ENCODE peak calls at places on chromosomes 12 and 14, in nine cellular contexts. I, O, A, B, U, Y, C, G and V are unnamed samples. For H3K4me1, the result is how much of the 10 kb centered on the place peaks cover.

GRCh38 chr12:79098530-79098929 is 234.0 kb downstream of the SYT1 start:
- DNase-seq in I (no peak), O (no peak), A (no peak), B (no peak), U (no peak), Y (no peak), C (no peak), G (no peak), V (no peak)

GRCh38 chr14:68404652-68405183 is 388.1 kb downstream of the ZFP36L1 start:
- DNase-seq in I (peak), O (no peak), A (no peak), B (no peak), U (no peak), Y (no peak), C (no peak), G (no peak), V (no peak)

GRCh38 chr12:75722714-75723200 is 211.3 kb upstream of the KRR1 start:
- DNase-seq in I (peak), O (no peak), A (peak), B (no peak), U (no peak), Y (peak), C (no peak), G (no peak), V (peak)

GRCh38 chr12:108750471-108751402 is 19.4 kb upstream of the CORO1C start:
- DNase-seq in I (no peak), O (no peak), A (no peak), B (no peak), U (no peak), Y (no peak), C (no peak), G (no peak), V (no peak)

GRCh38 chr12:69027411-69027811 is 94.4 kb upstream of the CPM start:
- DNase-seq in I (no peak), O (peak), A (no peak), B (no peak), U (no peak), Y (no peak), C (no peak), G (no peak), V (no peak)

GRCh38 chr14:60732840-60733483 is 1.6 kb upstream of the MNAT1 start:
- DNase-seq in I (no peak), O (no peak), A (no peak), B (no peak), U (no peak), Y (no peak), C (no peak), G (no peak), V (no peak)

GRCh38 chr12:51307655-51308593 is 16.1 kb downstream of the BIN2 start:
- DNase-seq in I (no peak), O (peak), A (peak), B (no peak), U (no peak), Y (no peak), C (peak), G (no peak), V (no peak)

GRCh38 chr14:99174081-99174851 is 97.7 kb downstream of the BCL11B start:
- DNase-seq in I (no peak), O (no peak), A (no peak), B (no peak), U (peak), Y (no peak), C (no peak), G (no peak), V (no peak)

GRCh38 chr12:116933101-116933500 is 22.4 kb downstream of the FBXW8 start:
- DNase-seq in I (no peak), O (no peak), A (no peak), B (no peak), U (no peak), Y (no peak), C (no peak), G (no peak), V (no peak)

GRCh38 chr12:27585739-27586265 is 61.8 kb downstream of the PPFIBP1 start:
- DNase-seq in I (no peak), O (no peak), A (no peak), B (no peak), U (no peak), Y (no peak), C (no peak), G (no peak), V (no peak)

GRCh38 chr14:98069712-98070133 is 1202.3 kb downstream of the BCL11B start:
- DNase-seq in I (no peak), O (peak), A (no peak), B (no peak), U (peak), Y (no peak), C (no peak), G (no peak), V (no peak)

GRCh38 chr12:89492883-89493282 is 31.7 kb downstream of the GALNT4 start:
- DNase-seq in I (no peak), O (no peak), A (peak), B (no peak), U (no peak), Y (no peak), C (no peak), G (no peak), V (peak)

DNA sequence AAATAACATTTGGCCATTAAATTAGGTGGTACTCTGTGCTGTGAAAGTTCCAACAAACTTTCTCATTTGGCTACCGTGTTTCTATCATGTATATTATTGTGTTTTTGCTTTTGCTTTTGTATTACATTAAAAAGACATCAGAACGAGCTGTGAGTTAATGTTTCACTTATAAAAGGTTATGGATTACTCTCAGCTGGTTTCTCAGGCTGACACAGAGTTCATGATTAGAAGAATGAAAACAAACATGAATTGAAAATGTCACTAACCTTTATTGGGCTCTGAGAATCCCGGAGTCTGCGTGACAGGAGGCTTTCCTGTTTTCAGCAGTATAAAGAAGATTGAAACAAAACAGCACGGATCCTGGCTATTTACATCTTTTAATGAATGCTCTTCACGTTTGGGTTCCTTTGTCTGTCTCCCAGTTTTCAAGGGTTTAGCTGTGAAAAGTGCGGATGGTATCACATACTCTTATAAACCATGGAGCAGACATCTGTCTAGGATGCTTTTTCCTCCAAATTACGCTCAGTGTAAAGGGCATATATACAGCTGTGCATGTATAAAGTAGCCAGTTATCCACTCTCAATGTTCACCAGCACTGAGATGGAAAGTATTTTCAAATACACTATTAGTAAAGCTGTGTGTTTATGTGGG is 153.6 kb downstream of the PTCSC3 start:
- DNase-seq in I (peak), O (no peak), A (no peak), B (no peak), U (no peak), Y (no peak), C (no peak), G (no peak), V (no peak)
- H3K4me1 ChIP-seq in I (under half), O (under half), A (under half), B (under half), U (under half), Y (under half), C (under half), G (under half), V (under half)

GRCh38 chr14:54785778-54786160 is 116.9 kb downstream of the GCH1 start:
- DNase-seq in I (no peak), O (no peak), A (no peak), B (no peak), U (no peak), Y (no peak), C (no peak), G (no peak), V (no peak)
- H3K4me3 ChIP-seq in I (no peak), O (no peak), A (no peak), B (no peak), U (no peak), Y (no peak), C (no peak), G (no peak), V (no peak)

DNA sequence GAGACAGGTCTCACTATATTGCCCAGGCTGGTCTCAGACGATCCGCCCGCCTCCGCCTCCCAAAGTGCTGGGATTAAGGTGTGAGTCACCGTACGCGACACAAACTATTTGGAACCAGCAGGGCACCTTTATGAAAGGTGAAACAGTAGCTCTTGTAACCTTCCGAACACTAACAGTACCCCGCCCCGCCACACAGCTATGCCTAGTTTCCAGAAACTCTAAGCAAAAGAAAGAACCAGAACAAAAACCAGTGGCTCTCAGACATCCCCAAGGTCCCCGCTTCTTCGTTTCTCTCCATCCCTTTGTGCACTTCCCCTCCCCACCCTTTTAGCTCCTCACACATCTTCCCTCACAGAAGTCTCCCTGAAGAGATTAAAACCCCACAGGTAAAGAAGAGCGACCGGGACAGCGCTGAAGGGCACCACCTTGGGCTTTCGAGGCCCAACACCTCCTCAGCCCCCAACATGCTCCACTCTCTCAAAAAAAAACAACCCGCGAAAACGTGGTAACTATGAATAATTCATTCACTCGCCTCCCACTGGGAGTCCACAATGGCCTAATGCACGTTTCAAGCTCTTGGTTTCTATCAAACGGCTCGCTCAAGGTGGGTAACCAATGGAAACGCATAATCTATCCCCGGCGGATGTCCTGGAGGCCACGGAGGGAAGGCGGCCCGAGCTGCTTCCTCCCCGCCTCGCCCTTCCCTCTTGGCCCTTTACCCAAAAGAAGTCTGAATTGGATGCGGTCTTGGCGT is 899 bp downstream of the BAG5 start:
- DNase-seq in I (peak), O (peak), A (no peak), B (no peak), U (peak), Y (peak), C (peak), G (peak), V (no peak)
- H3K4me1 ChIP-seq in I (half or more), O (under half), A (under half), B (under half), U (half or more), Y (half or more), C (under half), G (under half), V (half or more)

DNA sequence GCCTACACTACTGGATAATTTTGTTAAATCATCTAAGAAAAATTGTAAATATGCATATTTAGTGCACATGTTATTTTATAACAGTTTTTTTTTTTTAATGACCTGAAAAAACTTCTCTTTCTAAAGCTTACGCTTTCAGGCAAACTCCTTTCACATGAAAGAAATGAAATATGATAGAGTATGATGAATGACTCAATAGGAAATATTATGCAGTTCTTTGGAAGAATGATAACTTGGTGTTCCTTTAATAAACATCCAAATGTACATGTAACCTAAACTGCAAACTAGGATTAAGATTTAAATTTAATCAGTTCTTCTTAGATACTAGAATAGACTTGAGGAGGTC is 136.6 kb downstream of the FGD4 start:
- DNase-seq in I (no peak), O (no peak), A (no peak), B (no peak), U (no peak), Y (no peak), C (no peak), G (no peak), V (no peak)
- H3K4me3 ChIP-seq in I (no peak), O (no peak), A (no peak), B (no peak), U (no peak), Y (peak), C (no peak), G (peak), V (no peak)

GRCh38 chr12:49868449-49868848 is 25.5 kb upstream of the BCDIN3D start:
- DNase-seq in I (no peak), O (no peak), A (no peak), B (no peak), U (no peak), Y (no peak), C (no peak), G (no peak), V (no peak)
- H3K4me1 ChIP-seq in I (under half), O (under half), A (under half), B (under half), U (under half), Y (under half), C (under half), G (under half), V (under half)

DNA sequence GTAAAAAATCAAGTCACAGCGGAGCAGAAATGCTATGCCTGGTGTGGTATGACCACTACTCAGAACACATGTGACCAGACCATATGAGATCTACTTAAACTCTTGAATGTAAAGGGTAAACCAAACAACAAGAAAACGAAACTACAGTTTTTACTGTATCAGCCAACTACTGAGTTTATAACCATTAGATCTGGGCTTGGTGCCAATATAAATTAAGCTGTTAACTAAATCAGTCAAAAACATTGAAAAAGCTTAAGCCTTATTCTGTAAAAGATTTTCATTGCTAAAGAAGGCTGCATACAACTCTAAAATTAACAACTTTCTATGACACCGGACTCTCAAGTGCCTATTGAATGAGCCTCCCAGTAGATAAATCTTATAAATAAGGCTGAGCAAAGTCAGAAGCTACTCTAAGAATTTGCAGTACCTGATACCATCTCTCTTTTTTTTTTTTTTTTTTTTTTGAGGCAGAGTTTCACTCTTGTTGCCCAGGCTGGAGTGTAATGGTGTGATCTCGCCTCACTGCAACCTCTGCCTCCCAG is 35.4 kb downstream of the SPTLC2 start:
- DNase-seq in I (peak), O (peak), A (no peak), B (no peak), U (no peak), Y (no peak), C (peak), G (no peak), V (no peak)
- H3K4me3 ChIP-seq in I (peak), O (no peak), A (no peak), B (no peak), U (no peak), Y (no peak), C (peak), G (no peak), V (peak)

GRCh38 chr14:104972301-104973211 is 5.6 kb downstream of the AHNAK2 start:
- DNase-seq in I (no peak), O (peak), A (peak), B (peak), U (peak), Y (peak), C (no peak), G (peak), V (no peak)

GRCh38 chr14:104974146-104974541 is 4.0 kb downstream of the AHNAK2 start:
- DNase-seq in I (no peak), O (no peak), A (no peak), B (peak), U (no peak), Y (no peak), C (no peak), G (no peak), V (no peak)

GRCh38 chr14:104971447-104972240 is 6.5 kb downstream of the AHNAK2 start:
- DNase-seq in I (no peak), O (no peak), A (no peak), B (peak), U (no peak), Y (no peak), C (no peak), G (no peak), V (no peak)

GRCh38 chr14:104974665-104975390 is 3.3 kb downstream of the AHNAK2 start:
- DNase-seq in I (no peak), O (no peak), A (no peak), B (peak), U (no peak), Y (no peak), C (no peak), G (peak), V (no peak)

DNA sequence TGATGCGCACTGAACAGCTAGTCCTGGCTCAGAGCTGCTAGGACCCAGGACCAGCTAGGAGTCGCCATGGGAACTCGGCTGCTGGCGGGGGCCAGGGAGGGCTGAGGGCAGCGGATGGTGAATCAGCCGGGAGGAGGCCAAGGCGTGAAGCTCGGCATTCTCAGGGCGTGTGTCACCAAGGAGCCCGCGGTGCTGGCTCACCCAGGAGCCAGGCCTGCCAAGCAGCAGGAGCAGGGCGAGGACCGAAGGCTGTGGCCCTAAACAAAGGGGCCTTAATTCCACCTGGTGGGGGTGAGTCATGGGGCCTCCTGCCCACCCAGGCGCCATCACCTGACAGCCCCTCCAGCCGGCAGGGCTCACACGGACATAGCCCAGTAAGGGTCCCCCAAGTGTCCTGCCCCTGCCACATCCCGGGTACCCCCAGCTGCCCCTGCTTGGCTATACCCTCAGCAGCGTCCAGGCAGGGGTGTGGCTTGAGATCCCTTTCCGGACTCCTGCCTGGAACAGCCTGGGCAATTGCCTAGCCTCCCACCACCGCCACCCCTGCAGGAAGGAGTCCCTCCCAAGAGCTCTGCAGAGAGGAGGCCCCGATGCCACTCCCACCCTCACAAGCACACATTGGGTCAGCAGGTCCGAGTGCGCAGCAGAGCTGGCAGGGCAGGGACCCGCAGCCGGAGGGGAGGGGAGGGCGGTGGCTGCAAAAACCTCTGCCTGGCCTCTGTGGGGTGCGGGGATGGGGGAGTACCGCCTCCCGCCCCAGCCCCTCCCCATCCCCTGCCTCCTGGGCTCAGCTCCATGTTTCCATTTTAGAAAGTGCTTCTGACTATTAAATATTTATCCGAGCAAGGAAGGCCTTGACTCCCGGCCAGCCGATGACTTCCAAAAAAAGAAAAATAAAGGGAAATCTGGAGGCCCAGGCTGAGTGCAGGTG is 4.7 kb downstream of the AHNAK2 start:
- DNase-seq in I (no peak), O (peak), A (peak), B (peak), U (peak), Y (peak), C (no peak), G (peak), V (peak)
- H3K4me1 ChIP-seq in I (under half), O (half or more), A (under half), B (half or more), U (half or more), Y (under half), C (under half), G (under half), V (under half)

GRCh38 chr14:79706382-79706781 is 504.9 kb downstream of the DIO2 start:
- DNase-seq in I (no peak), O (no peak), A (peak), B (no peak), U (no peak), Y (no peak), C (no peak), G (no peak), V (no peak)

GRCh38 chr14:79702197-79702596 is 509.1 kb downstream of the DIO2 start:
- DNase-seq in I (no peak), O (no peak), A (no peak), B (no peak), U (no peak), Y (no peak), C (no peak), G (no peak), V (no peak)

GRCh38 chr14:79705126-79705894 is 506.0 kb downstream of the DIO2 start:
- DNase-seq in I (no peak), O (no peak), A (peak), B (no peak), U (no peak), Y (no peak), C (no peak), G (no peak), V (no peak)

GRCh38 chr14:79703209-79703608 is 508.1 kb downstream of the DIO2 start:
- DNase-seq in I (no peak), O (no peak), A (no peak), B (no peak), U (no peak), Y (no peak), C (no peak), G (no peak), V (no peak)

DNA sequence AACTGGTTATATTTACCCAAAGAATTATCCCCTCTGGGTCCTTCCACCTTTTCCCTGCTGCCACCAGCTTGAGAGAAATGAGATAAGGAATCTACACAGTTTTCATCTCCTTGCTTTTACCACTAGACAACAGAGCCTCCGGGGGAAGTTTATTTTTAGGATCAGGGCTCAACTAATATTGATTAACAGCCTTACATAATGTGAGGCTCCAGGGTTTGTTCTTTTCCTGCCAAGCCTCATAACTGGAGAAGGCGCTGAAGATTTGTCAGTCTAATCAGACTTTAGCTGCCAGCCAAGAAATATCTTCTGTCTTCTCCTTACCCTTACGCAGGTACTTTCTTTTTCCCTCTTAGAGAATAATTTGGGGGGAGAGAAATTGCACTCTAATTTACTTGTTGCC is 506.9 kb downstream of the DIO2 start:
- DNase-seq in I (no peak), O (no peak), A (no peak), B (no peak), U (no peak), Y (no peak), C (no peak), G (no peak), V (no peak)
- H3K4me3 ChIP-seq in I (no peak), O (no peak), A (no peak), B (no peak), U (no peak), Y (no peak), C (no peak), G (no peak), V (no peak)